ENCODE peak calls at places on chromosomes 5 and 9, in seven cellular contexts. A is left colon, Y is fibroblast of gingiva, H is HT1080, I is H9, M is fibroblast of the aortic adventitia, F is DMS153. D is an unnamed sample.

GRCh38 chr9:16867571-16868311 is 2.7 kb downstream of the BNC2 start:
- DNase-seq in A (no peak), Y (peak), H (peak), I (no peak), M (peak), F (no peak), D (no peak)

GRCh38 chr5:124660229-124661093 is 86.0 kb downstream of the ZNF608 start:
- DNase-seq in A (no peak), Y (no peak), H (peak), I (no peak), M (no peak), F (peak), D (no peak)

GRCh38 chr5:53373420-53374188 is 106.8 kb upstream of the FST start:
- DNase-seq in A (no peak), Y (no peak), H (peak), I (no peak), M (peak), F (peak), D (no peak)

GRCh38 chr5:96816430-96816939 is 8.7 kb upstream of the ERAP1 start:
- DNase-seq in A (no peak), Y (no peak), H (peak), I (peak), M (no peak), F (no peak), D (no peak)

GRCh38 chr5:136802382-136802781 is 437.0 kb upstream of the TRPC7 start:
- DNase-seq in A (no peak), Y (no peak), H (peak), I (no peak), M (peak), F (no peak), D (no peak)

GRCh38 chr5:122054266-122054665 is 23.8 kb downstream of the LOX start:
- DNase-seq in A (no peak), Y (no peak), H (no peak), I (no peak), M (no peak), F (no peak), D (no peak)

GRCh38 chr5:135140805-135141204 is 106.8 kb upstream of the PITX1 start:
- DNase-seq in A (peak), Y (peak), H (peak), I (no peak), M (peak), F (peak), D (no peak)

GRCh38 chr5:29051509-29051908 is 2013.1 kb upstream of the CDH9 start:
- DNase-seq in A (no peak), Y (no peak), H (no peak), I (no peak), M (no peak), F (no peak), D (no peak)

GRCh38 chr5:4901890-4902289 is 238.2 kb upstream of the ADAMTS16 start:
- DNase-seq in A (no peak), Y (no peak), H (no peak), I (no peak), M (no peak), F (no peak), D (no peak)

GRCh38 chr9:69121155-69122085 is 52.7 kb upstream of the TJP2 start:
- DNase-seq in A (peak), Y (peak), H (peak), I (peak), M (peak), F (peak), D (peak)

GRCh38 chr5:164597293-164597900 is 1092.0 kb downstream of the MAT2B start:
- DNase-seq in A (peak), Y (no peak), H (peak), I (no peak), M (no peak), F (no peak), D (no peak)

GRCh38 chr5:158532739-158533138 is 567.0 kb downstream of the EBF1 start:
- DNase-seq in A (no peak), Y (no peak), H (no peak), I (no peak), M (no peak), F (no peak), D (no peak)

GRCh38 chr5:7983433-7983832 is 114.5 kb downstream of the MTRR start:
- DNase-seq in A (no peak), Y (no peak), H (no peak), I (no peak), M (no peak), F (no peak), D (no peak)

GRCh38 chr9:123445981-123446610 is 90.1 kb downstream of the CRB2 start:
- DNase-seq in A (no peak), Y (no peak), H (peak), I (peak), M (no peak), F (no peak), D (no peak)

GRCh38 chr5:151740958-151741373 is 17.5 kb downstream of the ATOX1 start:
- DNase-seq in A (no peak), Y (peak), H (peak), I (no peak), M (peak), F (no peak), D (no peak)

GRCh38 chr9:92952861-92953620 is 5.7 kb downstream of the FGD3 start:
- DNase-seq in A (no peak), Y (no peak), H (no peak), I (no peak), M (peak), F (peak), D (no peak)

GRCh38 chr5:10853144-10853543 is 92.1 kb upstream of the DAP start:
- DNase-seq in A (no peak), Y (no peak), H (no peak), I (no peak), M (no peak), F (no peak), D (no peak)

GRCh38 chr5:111254613-111255012 is 30.4 kb downstream of the CAMK4 start:
- DNase-seq in A (no peak), Y (no peak), H (peak), I (no peak), M (peak), F (no peak), D (no peak)

GRCh38 chr5:158821321-158821720 is 278.4 kb downstream of the EBF1 start:
- DNase-seq in A (no peak), Y (no peak), H (no peak), I (no peak), M (no peak), F (no peak), D (no peak)

D was measured in anterior cingulate cortex.